ENCODE peak calls at places on chromosomes 13 and 19, in nine cellular contexts. H is pancreas, P is astrocyte of the spinal cord, S is tibial artery, I is heart right ventricle, V is GM23248, E is small intestine, F is right atrium auricular region, Y is fibroblast of lung. U is an unnamed sample.

GRCh38 chr13:31350560-31350959 is 150.8 kb downstream of the B3GLCT start:
- DNase-seq in Y (no peak), E (no peak), H (no peak), S (no peak), P (no peak), I (no peak), V (peak; percentile 23), F (no peak), U (no peak)

GRCh38 chr13:25319781-25320180 is 18.4 kb downstream of the NUP58 start:
- DNase-seq in F (no peak), H (no peak), P (no peak), V (no peak), S (no peak), I (no peak), E (no peak), Y (no peak), U (no peak)

GRCh38 chr19:43780706-43781525 is at the start of gene KCNN4:
- DNase-seq in I (no peak), S (no peak), P (peak; percentile 63), V (peak; percentile 85), F (no peak), Y (peak; percentile 91), E (peak; percentile 61), H (no peak), U (no peak)

GRCh38 chr13:43227721-43228120 is 204.3 kb downstream of the DNAJC15 start:
- DNase-seq in E (no peak), F (no peak), S (no peak), V (peak; percentile 29), I (no peak), Y (peak; percentile 64), P (no peak), H (no peak), U (no peak)

GRCh38 chr19:18225355-18225701 is 910 bp downstream of the PDE4C start:
- DNase-seq in I (no peak), F (no peak), E (no peak), V (no peak), H (no peak), Y (no peak), S (no peak), P (no peak), U (no peak)

GRCh38 chr19:29665826-29666633 is 769 bp downstream of the PLEKHF1 start:
- DNase-seq in F (peak; percentile 83), V (peak; percentile 84), I (peak; percentile 58), P (no peak), S (peak; percentile 93), Y (peak; percentile 66), E (peak; percentile 30), H (no peak), U (no peak)

GRCh38 chr19:39212377-39212742 is 8.3 kb upstream of the SYCN start:
- DNase-seq in E (peak; percentile 40), Y (no peak), S (no peak), H (no peak), P (no peak), F (no peak), V (peak; percentile 24), I (no peak), U (no peak)

GRCh38 chr13:33767140-33767539 is 50.8 kb upstream of the RFC3 start:
- DNase-seq in S (no peak), P (no peak), E (no peak), H (no peak), V (no peak), F (no peak), I (no peak), Y (no peak), U (no peak)

GRCh38 chr19:47353307-47353712 is 4.2 kb downstream of the DHX34 start:
- DNase-seq in V (no peak), P (no peak), Y (no peak), F (no peak), H (peak; percentile 53), I (peak; percentile 41), E (peak; percentile 86), S (no peak), U (no peak)

GRCh38 chr19:4519521-4520277 is 1.4 kb upstream of the PLIN4 start:
- DNase-seq in Y (no peak), E (no peak), H (no peak), I (peak; percentile 72), S (no peak), F (no peak), P (no peak), V (peak; percentile 21), U (no peak)

GRCh38 chr13:44756411-44756810 is 180.3 kb upstream of the TSC22D1 start:
- DNase-seq in P (no peak), H (no peak), I (no peak), V (no peak), S (no peak), F (no peak), E (peak; percentile 85), Y (peak; percentile 50), U (no peak)

GRCh38 chr19:15280915-15281683 is 48.9 kb upstream of the EPHX3 start:
- DNase-seq in P (peak; percentile 86), Y (peak; percentile 86), I (peak; percentile 83), E (peak; percentile 24), S (peak; percentile 92), F (peak; percentile 94), V (peak; percentile 95), H (peak; percentile 62), U (peak; percentile 83)

GRCh38 chr13:45364876-45365557 is 24.0 kb upstream of the TPT1 start:
- DNase-seq in S (no peak), F (no peak), V (no peak), E (no peak), P (no peak), Y (no peak), H (no peak), I (no peak), U (no peak)

GRCh38 chr13:99386911-99387788 is 80.0 kb upstream of the GPR183 start:
- DNase-seq in F (peak; percentile 52), H (no peak), E (peak; percentile 46), Y (no peak), I (no peak), S (no peak), P (no peak), V (peak; percentile 36), U (no peak)

DNA sequence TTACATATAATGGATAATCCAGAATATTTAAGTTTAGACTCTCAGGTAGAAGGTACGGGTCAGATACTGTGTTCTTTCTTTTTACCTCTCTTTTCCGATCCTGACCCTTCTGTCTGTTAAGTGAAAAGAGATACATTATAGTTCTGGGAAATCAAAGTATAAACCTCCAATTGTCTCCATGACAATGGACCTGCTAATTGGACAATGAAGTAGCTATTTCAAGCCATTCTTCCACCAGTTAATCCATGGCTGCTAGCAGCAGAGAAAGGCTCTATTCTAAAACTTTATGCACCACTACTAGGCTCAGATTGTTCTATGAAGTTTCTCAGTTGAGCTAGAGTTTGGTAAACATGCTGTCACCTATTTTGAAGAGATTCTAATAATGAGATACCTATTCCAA is 8.3 kb upstream of the NBEA start:
- DNase-seq in E (no peak), V (no peak), S (no peak), F (no peak), P (no peak), I (no peak), Y (no peak), H (no peak), U (no peak)
- H3K4me3 ChIP-seq in E (no peak overlapping the region), V (no peak overlapping the region), S (no peak overlapping the region), F (no peak overlapping the region), P (no peak overlapping the region), I (no peak overlapping the region), Y (no peak overlapping the region), H (no peak overlapping the region), U (no peak overlapping the region)

GRCh38 chr19:485583-486236 is 10.6 kb upstream of the MADCAM1 start:
- DNase-seq in E (no peak), I (no peak), F (peak; percentile 70), Y (peak; percentile 36), P (peak; percentile 61), V (peak; percentile 73), H (peak; percentile 33), S (peak; percentile 83), U (no peak)
- H3K4me3 ChIP-seq in E (no peak overlapping the region), I (no peak overlapping the region), F (no peak overlapping the region), Y (no peak overlapping the region), P (no peak overlapping the region), V (no peak overlapping the region), H (no peak overlapping the region), S (no peak overlapping the region), U (no peak overlapping the region)

DNA sequence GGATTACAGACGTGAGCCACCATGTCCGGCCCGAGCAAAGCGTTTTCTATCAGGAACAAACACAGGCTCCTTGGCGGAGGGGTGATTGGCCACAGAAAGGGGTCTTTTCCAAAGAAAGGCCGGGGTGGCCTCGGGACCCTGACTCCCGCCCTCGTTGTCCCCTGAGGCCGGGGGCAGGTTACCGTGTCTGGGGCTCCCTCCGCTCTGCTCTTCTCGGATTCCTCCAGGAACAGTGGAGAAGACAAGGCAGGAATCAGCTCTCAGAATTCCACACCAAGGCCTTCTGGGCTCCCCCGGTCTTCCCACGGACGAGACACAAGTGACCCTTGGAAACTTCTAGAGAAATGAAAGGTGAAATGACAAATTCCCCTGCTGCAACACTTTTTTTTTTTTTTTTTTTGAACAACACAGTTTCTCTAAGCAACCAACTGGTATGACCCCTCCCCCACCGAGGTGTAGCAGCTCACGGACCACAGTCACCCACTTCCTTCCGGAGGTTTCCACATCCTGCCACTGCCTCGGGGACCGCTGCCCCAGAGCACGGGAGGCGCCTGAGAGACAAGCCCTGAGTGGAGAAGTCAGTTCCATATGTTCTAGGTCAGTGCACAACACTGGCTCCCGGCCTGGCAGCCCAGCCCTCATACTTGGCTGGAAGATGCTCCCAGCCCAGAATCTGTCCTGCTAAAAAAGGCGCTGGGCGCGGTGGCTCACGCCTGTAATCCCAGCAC is 11.0 kb downstream of the MOB3A start:
- DNase-seq in H (peak; percentile 65), V (peak; percentile 79), Y (peak; percentile 46), S (no peak), E (peak; percentile 73), P (no peak), F (peak; percentile 76), I (peak; percentile 64), U (no peak)
- H3K4me3 ChIP-seq in H (peak overlapping the region; percentile 14), V (peak overlapping the region; percentile 1), Y (no peak overlapping the region), S (no peak overlapping the region), E (peak overlapping the region; percentile 24), P (no peak overlapping the region), F (no peak overlapping the region), I (no peak overlapping the region), U (no peak overlapping the region)

DNA sequence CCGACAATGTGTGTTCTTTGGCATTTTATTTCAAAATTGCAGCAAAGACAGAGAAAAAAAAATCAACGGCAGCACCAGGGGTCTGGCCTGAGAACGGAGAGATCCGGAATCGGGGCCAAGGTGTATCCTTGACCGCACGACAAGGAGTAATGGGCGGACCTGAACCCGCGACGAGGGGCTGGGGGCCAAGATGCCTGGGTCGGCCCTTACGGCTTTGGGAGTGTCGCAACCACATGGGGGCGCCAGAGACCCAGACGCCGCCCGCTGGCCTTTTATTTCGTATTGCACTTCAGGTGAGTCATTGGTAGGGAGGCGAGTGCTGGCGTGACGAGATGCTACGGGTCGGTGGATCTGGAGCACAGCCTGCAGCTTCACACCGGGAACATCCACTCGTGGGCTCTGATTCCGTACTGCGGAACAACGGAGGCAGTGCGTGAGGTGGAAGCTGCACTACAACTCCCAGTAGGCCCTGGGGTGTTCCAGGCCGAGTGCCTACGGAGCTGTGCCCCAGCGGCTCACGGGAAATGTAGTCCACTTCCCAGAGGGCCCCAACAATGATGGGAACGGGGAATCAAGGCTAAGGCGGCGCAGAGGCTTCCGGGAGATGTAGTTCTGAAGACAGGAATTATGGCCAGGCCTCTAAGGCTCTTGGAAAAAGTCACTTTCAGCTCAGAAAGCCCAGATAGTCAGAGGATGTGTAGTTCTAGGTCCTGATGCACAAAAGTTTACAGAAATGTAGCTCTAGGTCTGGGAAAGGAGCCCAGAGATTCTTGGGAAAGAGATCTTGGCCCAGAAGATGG is 15.6 kb downstream of the BCAT2 start:
- DNase-seq in E (peak; percentile 93), H (peak; percentile 90), S (peak; percentile 97), P (peak; percentile 94), V (peak; percentile 95), Y (peak; percentile 93), I (peak; percentile 95), F (peak; percentile 94), U (peak; percentile 73)
- H3K4me3 ChIP-seq in E (peak overlapping the region; percentile 40), H (peak overlapping the region; percentile 51), S (peak overlapping the region; percentile 45), P (peak overlapping the region; percentile 45), V (peak overlapping the region; percentile 63), Y (peak overlapping the region; percentile 39), I (peak overlapping the region; percentile 54), F (peak overlapping the region; percentile 27), U (peak overlapping the region; percentile 55)